ENCODE peak calls at places on chromosomes 5 and 9, in eight cellular contexts. Q is WERI-Rb-1, Y is adrenal gland, P is Calu3, C is B cell, K is neural progenitor cell, T is fibroblast of lung, V is colonic mucosa. J is an unnamed sample.

GRCh38 chr9:130682490-130683121 is 11.0 kb upstream of the EXOSC2 start:
- DNase-seq in Q (peak), Y (peak), P (peak), C (peak), K (peak), T (peak), V (peak), J (peak)

GRCh38 chr5:122312670-122312988 is 592 bp downstream of the SNCAIP start:
- DNase-seq in Q (peak), Y (no peak), P (peak), C (no peak), K (peak), T (peak), V (peak), J (peak)

GRCh38 chr9:137160716-137161557 is 8.9 kb downstream of the LRRC26 start:
- DNase-seq in Q (no peak), Y (no peak), P (no peak), C (no peak), K (no peak), T (no peak), V (no peak), J (no peak)

GRCh38 chr9:89311346-89312153 is 555 bp downstream of the CKS2 start:
- DNase-seq in Q (no peak), Y (peak), P (no peak), C (no peak), K (no peak), T (no peak), V (peak), J (peak)

GRCh38 chr9:110807956-110808598 is 139.5 kb downstream of the MUSK start:
- DNase-seq in Q (no peak), Y (no peak), P (no peak), C (no peak), K (no peak), T (peak), V (no peak), J (no peak)

GRCh38 chr5:107743357-107744000 is 72.7 kb upstream of the EFNA5 start:
- DNase-seq in Q (no peak), Y (no peak), P (no peak), C (no peak), K (no peak), T (peak), V (no peak), J (no peak)

GRCh38 chr9:113955076-113955752 is 79.1 kb downstream of the ZNF618 start:
- DNase-seq in Q (no peak), Y (peak), P (no peak), C (no peak), K (no peak), T (peak), V (no peak), J (no peak)

GRCh38 chr9:72791436-72791835 is 161.4 kb downstream of the ALDH1A1 start:
- DNase-seq in Q (no peak), Y (no peak), P (no peak), C (no peak), K (no peak), T (no peak), V (no peak), J (no peak)

GRCh38 chr5:127358274-127358673 is 67.7 kb downstream of the MEGF10 start:
- DNase-seq in Q (no peak), Y (no peak), P (no peak), C (no peak), K (no peak), T (peak), V (no peak), J (no peak)

GRCh38 chr9:134182554-134183219 is 18.3 kb upstream of the RNU6ATAC start:
- DNase-seq in Q (peak), Y (peak), P (no peak), C (no peak), K (no peak), T (peak), V (no peak), J (no peak)

GRCh38 chr9:5870691-5871090 is 20.0 kb upstream of the MLANA start:
- DNase-seq in Q (no peak), Y (peak), P (no peak), C (no peak), K (no peak), T (no peak), V (no peak), J (no peak)

GRCh38 chr5:116585227-116585626 is 10.6 kb upstream of the SEMA6A start:
- DNase-seq in Q (no peak), Y (no peak), P (no peak), C (no peak), K (no peak), T (no peak), V (no peak), J (no peak)

GRCh38 chr5:179908528-179908927 is 831 bp upstream of the TBC1D9B start:
- DNase-seq in Q (peak), Y (no peak), P (no peak), C (no peak), K (peak), T (no peak), V (no peak), J (peak)

GRCh38 chr5:78560456-78560855 is 88.1 kb downstream of the LHFPL2 start:
- DNase-seq in Q (no peak), Y (no peak), P (no peak), C (no peak), K (no peak), T (no peak), V (no peak), J (no peak)

GRCh38 chr5:3896098-3896497 is 300.5 kb downstream of the IRX1 start:
- DNase-seq in Q (no peak), Y (no peak), P (no peak), C (no peak), K (no peak), T (no peak), V (no peak), J (no peak)

GRCh38 chr9:19701991-19702390 is 86.8 kb downstream of the SLC24A2 start:
- DNase-seq in Q (no peak), Y (no peak), P (no peak), C (no peak), K (no peak), T (no peak), V (no peak), J (no peak)

GRCh38 chr5:177592010-177592834 is at the start of gene TMED9:
- DNase-seq in Q (peak), Y (peak), P (peak), C (peak), K (peak), T (peak), V (peak), J (peak)

GRCh38 chr9:94734054-94734754 is 7.7 kb downstream of the AOPEP start:
- DNase-seq in Q (no peak), Y (no peak), P (no peak), C (no peak), K (no peak), T (no peak), V (no peak), J (no peak)

GRCh38 chr5:75368391-75368790 is 31.4 kb downstream of the HMGCR start:
- DNase-seq in Q (no peak), Y (no peak), P (no peak), C (no peak), K (no peak), T (peak), V (no peak), J (no peak)

GRCh38 chr5:137735531-137736284 is at the start of gene KLHL3:
- DNase-seq in Q (peak), Y (peak), P (peak), C (no peak), K (peak), T (peak), V (peak), J (peak)

GRCh38 chr9:127756233-127756632 is 21.1 kb upstream of the TOR2A start:
- DNase-seq in Q (no peak), Y (no peak), P (no peak), C (no peak), K (no peak), T (no peak), V (no peak), J (no peak)

GRCh38 chr5:133996683-133997252 is 8.0 kb downstream of the VDAC1 start:
- DNase-seq in Q (peak), Y (no peak), P (no peak), C (no peak), K (peak), T (no peak), V (no peak), J (peak)

GRCh38 chr5:60945760-60946253 is 802 bp downstream of the NDUFAF2 start:
- DNase-seq in Q (no peak), Y (no peak), P (no peak), C (peak), K (peak), T (peak), V (peak), J (no peak)

GRCh38 chr5:134647750-134648424 is 698 bp upstream of the SEC24A start:
- DNase-seq in Q (no peak), Y (peak), P (no peak), C (peak), K (no peak), T (peak), V (no peak), J (no peak)

GRCh38 chr5:136036991-136037705 is 8.4 kb downstream of the TGFBI start:
- DNase-seq in Q (no peak), Y (no peak), P (peak), C (no peak), K (no peak), T (peak), V (peak), J (no peak)

GRCh38 chr9:136947955-136948510 is 3.0 kb downstream of the C8G start:
- DNase-seq in Q (peak), Y (peak), P (peak), C (no peak), K (peak), T (no peak), V (peak), J (peak)

DNA sequence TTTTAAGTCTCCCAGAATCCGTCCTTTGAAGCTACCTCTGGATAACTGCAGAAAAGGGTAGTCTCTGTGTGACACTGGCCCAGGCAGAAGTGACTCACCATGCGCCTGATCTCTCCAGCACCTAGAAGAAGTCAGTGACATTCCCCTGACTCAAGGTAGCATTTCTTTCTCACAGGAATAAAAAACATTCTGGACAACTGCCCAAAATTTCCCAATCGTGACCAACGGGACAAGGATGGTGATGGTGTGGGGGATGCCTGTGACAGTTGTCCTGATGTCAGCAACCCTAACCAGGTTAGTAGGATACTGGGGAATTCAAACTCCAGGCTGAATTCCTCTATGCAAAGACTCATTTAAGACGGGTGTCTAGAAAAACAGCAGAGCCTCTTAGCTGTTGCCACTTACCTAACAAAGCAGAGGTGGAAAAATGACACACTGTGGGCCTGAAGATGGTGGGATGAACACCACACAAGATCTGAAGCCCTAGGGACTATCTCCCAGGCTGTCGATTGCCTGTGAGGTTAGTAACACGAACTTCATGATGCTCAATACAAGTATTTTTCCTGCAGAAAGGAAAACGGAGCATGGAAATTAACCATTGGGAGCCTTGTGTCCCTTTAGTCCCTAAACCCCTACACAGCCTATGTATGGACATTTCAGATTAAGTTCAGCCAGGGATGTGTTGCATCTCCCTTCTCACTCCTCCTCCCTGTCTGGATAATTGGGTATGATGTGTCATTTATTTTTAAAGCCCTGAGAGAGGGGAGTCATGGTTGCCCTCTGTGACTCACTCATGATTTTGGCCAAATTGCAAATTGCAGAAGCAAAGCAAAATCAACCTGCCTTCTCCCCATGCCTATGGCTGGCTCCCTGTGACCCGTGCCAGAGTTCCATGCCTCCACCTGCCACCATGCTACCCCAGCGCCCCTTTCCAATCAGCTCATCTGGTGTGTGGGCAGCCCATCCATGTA is 37.2 kb downstream of the THBS4 start:
- DNase-seq in Q (no peak), Y (no peak), P (no peak), C (no peak), K (no peak), T (peak), V (no peak), J (no peak)
- TF ChIP-seq CTCF in Q (no peak), Y (no peak), P (no peak), C (no peak), K (no peak), T (no peak), V (no peak), J (no peak)

GRCh38 chr9:112917027-112917986 is 26.6 kb upstream of the SLC46A2 start:
- DNase-seq in Q (no peak), Y (no peak), P (no peak), C (no peak), K (no peak), T (no peak), V (peak), J (no peak)

GRCh38 chr9:112917987-112918362 is 27.3 kb upstream of the SLC46A2 start:
- DNase-seq in Q (no peak), Y (no peak), P (no peak), C (no peak), K (no peak), T (no peak), V (no peak), J (no peak)

GRCh38 chr9:112925058-112925641 is 34.5 kb upstream of the SLC46A2 start:
- DNase-seq in Q (peak), Y (no peak), P (peak), C (no peak), K (peak), T (peak), V (no peak), J (no peak)

DNA sequence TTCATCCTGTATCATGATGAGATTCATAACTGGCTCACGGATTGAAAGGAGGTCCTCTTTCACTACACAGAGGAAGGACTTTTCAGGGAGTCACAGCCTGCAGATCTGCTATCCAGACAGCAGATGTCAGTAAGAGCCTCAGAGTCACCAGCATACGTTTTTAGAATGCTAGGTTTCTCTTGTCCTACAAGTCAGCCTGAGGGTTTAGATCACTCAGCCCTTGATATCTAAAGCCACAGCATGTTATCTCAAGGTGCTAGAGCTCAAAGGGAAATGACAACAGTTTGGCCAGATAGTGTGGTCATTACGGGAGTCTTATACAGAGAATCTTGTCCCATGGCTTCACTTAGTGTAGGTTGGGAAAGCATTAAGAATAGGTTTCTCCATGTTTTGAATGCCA is 30.9 kb upstream of the SLC46A2 start:
- DNase-seq in Q (peak), Y (peak), P (peak), C (no peak), K (peak), T (peak), V (no peak), J (no peak)
- TF ChIP-seq CTCF in Q (peak), Y (peak), P (no peak), C (peak), K (peak), T (peak), V (peak), J (no peak)

DNA sequence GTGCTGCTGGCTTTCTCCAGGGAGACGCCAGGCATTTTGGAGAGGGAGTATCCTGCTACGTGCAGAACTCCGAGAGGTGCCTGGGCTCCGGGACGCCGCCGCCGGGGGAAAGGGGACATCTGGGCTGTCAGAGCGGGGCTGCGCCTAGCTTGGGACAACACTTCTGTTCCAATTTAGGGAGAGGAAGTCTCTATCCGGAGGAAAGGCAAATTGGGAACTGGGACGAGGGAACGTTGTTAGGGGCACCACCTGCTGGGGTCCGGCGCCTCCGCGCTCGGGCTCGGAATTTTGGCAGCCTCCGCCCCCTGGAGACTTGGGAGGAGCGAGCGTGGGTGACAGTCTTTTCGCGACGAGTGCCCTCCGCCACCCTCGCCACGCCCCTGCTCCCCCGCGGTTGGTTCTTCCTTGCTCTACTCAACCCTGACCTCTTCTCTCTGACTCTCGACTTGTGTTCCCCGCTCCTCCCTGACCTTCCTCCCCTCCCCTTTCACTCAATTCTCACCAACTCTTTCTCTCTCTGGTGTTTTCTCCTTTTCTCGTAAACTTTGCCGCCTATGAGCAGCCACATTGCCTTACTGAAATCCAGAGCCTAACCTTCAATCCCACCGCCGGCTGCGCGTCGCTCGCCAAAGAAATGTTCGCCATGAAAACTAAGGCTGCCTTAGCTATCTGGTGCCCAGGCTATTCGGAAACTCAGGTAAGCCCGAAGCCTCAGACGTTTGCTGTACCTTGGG is 1.6 kb downstream of the TSLP start:
- DNase-seq in Q (peak), Y (peak), P (peak), C (no peak), K (peak), T (peak), V (peak), J (peak)
- TF ChIP-seq CTCF in Q (no peak), Y (no peak), P (no peak), C (no peak), K (no peak), T (peak), V (no peak), J (no peak)

GRCh38 chr5:13252701-13253100 is 691.8 kb downstream of the DNAH5 start:
- DNase-seq in Q (no peak), Y (no peak), P (no peak), C (no peak), K (no peak), T (no peak), V (no peak), J (no peak)

GRCh38 chr5:13249854-13250253 is 694.6 kb downstream of the DNAH5 start:
- DNase-seq in Q (no peak), Y (no peak), P (no peak), C (no peak), K (no peak), T (peak), V (no peak), J (no peak)

GRCh38 chr5:13248236-13248635 is 696.3 kb downstream of the DNAH5 start:
- DNase-seq in Q (no peak), Y (no peak), P (no peak), C (no peak), K (no peak), T (peak), V (no peak), J (no peak)

GRCh38 chr5:13251623-13252367 is 692.7 kb downstream of the DNAH5 start:
- DNase-seq in Q (no peak), Y (no peak), P (no peak), C (no peak), K (no peak), T (peak), V (no peak), J (no peak)

GRCh38 chr5:13250450-13251291 is 693.8 kb downstream of the DNAH5 start:
- DNase-seq in Q (no peak), Y (no peak), P (no peak), C (no peak), K (peak), T (no peak), V (no peak), J (no peak)
- TF ChIP-seq CTCF in Q (peak), Y (peak), P (peak), C (no peak), K (peak), T (peak), V (no peak), J (peak)